ENCODE peak calls at places on chromosomes 7 and 10, in seven cellular contexts. X is MCF 10A; V is foreskin fibroblast; K is CD4-positive, alpha-beta memory T cell; S is skeletal muscle cell; H is PC-3; W is EH. D is an unnamed sample.

GRCh38 chr7:19378340-19378704 is 233.1 kb upstream of the FERD3L start:
- DNase-seq in X (no peak), V (peak; percentile 32), K (no peak), S (no peak), H (no peak), W (no peak), D (no peak)

GRCh38 chr10:124522903-124523260 is 61.3 kb downstream of the LHPP start:
- DNase-seq in X (no peak), V (no peak), K (no peak), S (no peak), H (peak; percentile 16), W (no peak), D (no peak)

GRCh38 chr10:53580465-53580864 is 807.9 kb upstream of the MBL2 start:
- DNase-seq in X (no peak), V (no peak), K (no peak), S (no peak), H (no peak), W (no peak), D (no peak)

GRCh38 chr7:1892011-1892965 is 222.2 kb downstream of the ELFN1 start:
- DNase-seq in X (no peak), V (no peak), K (no peak), S (no peak), H (peak; percentile 69), W (no peak), D (no peak)

GRCh38 chr10:42652860-42653259 is 14.5 kb upstream of the ZNF33B start:
- DNase-seq in X (no peak), V (no peak), K (no peak), S (no peak), H (no peak), W (no peak), D (no peak)

GRCh38 chr7:128032605-128033235 is 1.5 kb upstream of the LRRC4 start:
- DNase-seq in X (no peak), V (peak; percentile 47), K (peak; percentile 7), S (no peak), H (no peak), W (no peak), D (peak; percentile 28)

GRCh38 chr7:15916666-15917388 is 230.3 kb upstream of the MEOX2 start:
- DNase-seq in X (no peak), V (peak; percentile 54), K (no peak), S (no peak), H (peak; percentile 16), W (peak; percentile 58), D (no peak)

GRCh38 chr10:789831-790701 is 100.6 kb upstream of the DIP2C start:
- DNase-seq in X (no peak), V (no peak), K (no peak), S (no peak), H (no peak), W (no peak), D (no peak)

GRCh38 chr7:69670701-69671100 is 72.4 kb downstream of the AUTS2 start:
- DNase-seq in X (no peak), V (no peak), K (no peak), S (peak; percentile 28), H (no peak), W (no peak), D (no peak)

GRCh38 chr7:33457041-33457440 is 327.7 kb downstream of the BBS9 start:
- DNase-seq in X (no peak), V (no peak), K (no peak), S (no peak), H (no peak), W (no peak), D (no peak)